ENCODE peak calls at places on chromosomes 13 and 19, in six cellular contexts. One of them, this sample, is unnamed.
A peak's percentile ranks its signal among the peaks of the same experiment; 100 is the strongest.

GRCh38 chr13:113665582-113666323 is 1.3 kb upstream of the GRK1 start:
- DNase-seq in gastrocnemius medialis: peak; percentile 9
- DNase-seq in Peyer's patch: peak; percentile 29
- DNase-seq in H9: no peak
- DNase-seq in hepatocyte: no peak
- DNase-seq in brain microvascular endothelial cell: no peak
- DNase-seq in this sample: no peak

GRCh38 chr13:80070024-80070703 is 270.8 kb downstream of the SPRY2 start:
- DNase-seq in gastrocnemius medialis: no peak
- DNase-seq in hepatocyte: no peak
- DNase-seq in Peyer's patch: no peak
- DNase-seq in brain microvascular endothelial cell: no peak
- DNase-seq in H9: peak; percentile 37
- DNase-seq in this sample: no peak

GRCh38 chr19:540867-541637 is 2.8 kb upstream of the GZMM start:
- DNase-seq in brain microvascular endothelial cell: no peak
- DNase-seq in gastrocnemius medialis: no peak
- DNase-seq in Peyer's patch: no peak
- DNase-seq in H9: peak; percentile 27
- DNase-seq in hepatocyte: no peak
- DNase-seq in this sample: no peak

GRCh38 chr13:41416276-41416675 is 41.1 kb upstream of the RGCC start:
- DNase-seq in gastrocnemius medialis: no peak
- DNase-seq in hepatocyte: no peak
- DNase-seq in H9: no peak
- DNase-seq in Peyer's patch: no peak
- DNase-seq in brain microvascular endothelial cell: no peak
- DNase-seq in this sample: no peak

GRCh38 chr19:43806848-43807247 is 4.6 kb upstream of the LYPD5 start:
- DNase-seq in brain microvascular endothelial cell: no peak
- DNase-seq in H9: no peak
- DNase-seq in gastrocnemius medialis: no peak
- DNase-seq in hepatocyte: no peak
- DNase-seq in Peyer's patch: no peak
- DNase-seq in this sample: no peak

GRCh38 chr19:19528721-19529490 is at the start of gene YJEFN3:
- DNase-seq in gastrocnemius medialis: no peak
- DNase-seq in H9: peak; percentile 91
- DNase-seq in Peyer's patch: no peak
- DNase-seq in brain microvascular endothelial cell: peak; percentile 33
- DNase-seq in hepatocyte: no peak
- DNase-seq in this sample: no peak

GRCh38 chr19:55581828-55582223 is 1.2 kb upstream of the ZNF579 start:
- DNase-seq in Peyer's patch: no peak
- DNase-seq in brain microvascular endothelial cell: no peak
- DNase-seq in hepatocyte: peak; percentile 27
- DNase-seq in gastrocnemius medialis: no peak
- DNase-seq in H9: no peak
- DNase-seq in this sample: no peak

GRCh38 chr13:42681394-42681793 is 100.0 kb upstream of the FAM216B start:
- DNase-seq in brain microvascular endothelial cell: no peak
- DNase-seq in gastrocnemius medialis: no peak
- DNase-seq in H9: no peak
- DNase-seq in hepatocyte: no peak
- DNase-seq in Peyer's patch: no peak
- DNase-seq in this sample: no peak

GRCh38 chr19:49847731-49848696 is 2.9 kb upstream of the PTOV1 start:
- DNase-seq in hepatocyte: no peak
- DNase-seq in H9: no peak
- DNase-seq in gastrocnemius medialis: no peak
- DNase-seq in brain microvascular endothelial cell: peak; percentile 81
- DNase-seq in Peyer's patch: no peak
- DNase-seq in this sample: no peak

GRCh38 chr19:43673702-43674629 is 4.0 kb upstream of the PLAUR start:
- DNase-seq in H9: no peak
- DNase-seq in brain microvascular endothelial cell: no peak
- DNase-seq in gastrocnemius medialis: no peak
- DNase-seq in hepatocyte: no peak
- DNase-seq in Peyer's patch: no peak
- DNase-seq in this sample: no peak

GRCh38 chr19:55540619-55541018 is 3.7 kb upstream of the SBK2 start:
- DNase-seq in Peyer's patch: no peak
- DNase-seq in brain microvascular endothelial cell: no peak
- DNase-seq in hepatocyte: no peak
- DNase-seq in gastrocnemius medialis: peak; percentile 79
- DNase-seq in H9: no peak
- DNase-seq in this sample: no peak

GRCh38 chr13:94325660-94326059 is 153.8 kb downstream of the DCT start:
- DNase-seq in gastrocnemius medialis: no peak
- DNase-seq in hepatocyte: no peak
- DNase-seq in H9: no peak
- DNase-seq in Peyer's patch: no peak
- DNase-seq in brain microvascular endothelial cell: peak; percentile 84
- DNase-seq in this sample: peak; percentile 29

GRCh38 chr19:30224689-30225606 is 147.2 kb upstream of the ZNF536 start:
- DNase-seq in H9: no peak
- DNase-seq in Peyer's patch: no peak
- DNase-seq in hepatocyte: peak; percentile 22
- DNase-seq in brain microvascular endothelial cell: no peak
- DNase-seq in gastrocnemius medialis: no peak
- DNase-seq in this sample: no peak
- H3K27me3 ChIP-seq in H9: peaks cover 51% of the 10 kb centered on the region
- H3K27me3 ChIP-seq in Peyer's patch: peaks cover 43% of the 10 kb centered on the region
- H3K27me3 ChIP-seq in hepatocyte: peaks cover 89% of the 10 kb centered on the region
- H3K27me3 ChIP-seq in brain microvascular endothelial cell: peaks cover 60% of the 10 kb centered on the region
- H3K27me3 ChIP-seq in gastrocnemius medialis: peaks cover 66% of the 10 kb centered on the region
- H3K27me3 ChIP-seq in this sample: peaks cover 4% of the 10 kb centered on the region

GRCh38 chr19:42653841-42654240 is 59.1 kb upstream of the CEACAM8 start:
- DNase-seq in Peyer's patch: no peak
- DNase-seq in brain microvascular endothelial cell: no peak
- DNase-seq in gastrocnemius medialis: no peak
- DNase-seq in H9: no peak
- DNase-seq in hepatocyte: no peak
- DNase-seq in this sample: no peak
- H3K27me3 ChIP-seq in Peyer's patch: no peaks in the 10 kb centered on the region
- H3K27me3 ChIP-seq in brain microvascular endothelial cell: no peaks in the 10 kb centered on the region
- H3K27me3 ChIP-seq in gastrocnemius medialis: no peaks in the 10 kb centered on the region
- H3K27me3 ChIP-seq in H9: no peaks in the 10 kb centered on the region
- H3K27me3 ChIP-seq in hepatocyte: no peaks in the 10 kb centered on the region
- H3K27me3 ChIP-seq in this sample: no peaks in the 10 kb centered on the region

GRCh38 chr13:112103971-112104872 is 37.3 kb downstream of the SOX1 start:
- DNase-seq in brain microvascular endothelial cell: no peak
- DNase-seq in gastrocnemius medialis: no peak
- DNase-seq in Peyer's patch: no peak
- DNase-seq in hepatocyte: no peak
- DNase-seq in H9: peak; percentile 66
- DNase-seq in this sample: peak; percentile 80

GRCh38 chr13:112103260-112103843 is 36.4 kb downstream of the SOX1 start:
- DNase-seq in H9: no peak
- DNase-seq in gastrocnemius medialis: no peak
- DNase-seq in hepatocyte: no peak
- DNase-seq in brain microvascular endothelial cell: no peak
- DNase-seq in Peyer's patch: no peak
- DNase-seq in this sample: peak; percentile 34

GRCh38 chr13:112105244-112105681 is 38.3 kb downstream of the SOX1 start:
- DNase-seq in H9: no peak
- DNase-seq in Peyer's patch: no peak
- DNase-seq in hepatocyte: no peak
- DNase-seq in gastrocnemius medialis: no peak
- DNase-seq in brain microvascular endothelial cell: no peak
- DNase-seq in this sample: peak; percentile 82

GRCh38 chr13:112105884-112106283 is 38.9 kb downstream of the SOX1 start:
- DNase-seq in brain microvascular endothelial cell: no peak
- DNase-seq in gastrocnemius medialis: no peak
- DNase-seq in hepatocyte: no peak
- DNase-seq in H9: peak; percentile 85
- DNase-seq in Peyer's patch: no peak
- DNase-seq in this sample: peak; percentile 88

GRCh38 chr13:112104873-112105234 is 37.9 kb downstream of the SOX1 start:
- DNase-seq in hepatocyte: no peak
- DNase-seq in Peyer's patch: no peak
- DNase-seq in brain microvascular endothelial cell: no peak
- DNase-seq in H9: no peak
- DNase-seq in gastrocnemius medialis: no peak
- DNase-seq in this sample: no peak
- H3K27me3 ChIP-seq in hepatocyte: peaks cover 98% of the 10 kb centered on the region
- H3K27me3 ChIP-seq in Peyer's patch: peaks cover 36% of the 10 kb centered on the region
- H3K27me3 ChIP-seq in brain microvascular endothelial cell: peaks cover 24% of the 10 kb centered on the region
- H3K27me3 ChIP-seq in H9: peaks cover 57% of the 10 kb centered on the region
- H3K27me3 ChIP-seq in gastrocnemius medialis: peaks cover 60% of the 10 kb centered on the region
- H3K27me3 ChIP-seq in this sample: no peaks in the 10 kb centered on the region

DNA sequence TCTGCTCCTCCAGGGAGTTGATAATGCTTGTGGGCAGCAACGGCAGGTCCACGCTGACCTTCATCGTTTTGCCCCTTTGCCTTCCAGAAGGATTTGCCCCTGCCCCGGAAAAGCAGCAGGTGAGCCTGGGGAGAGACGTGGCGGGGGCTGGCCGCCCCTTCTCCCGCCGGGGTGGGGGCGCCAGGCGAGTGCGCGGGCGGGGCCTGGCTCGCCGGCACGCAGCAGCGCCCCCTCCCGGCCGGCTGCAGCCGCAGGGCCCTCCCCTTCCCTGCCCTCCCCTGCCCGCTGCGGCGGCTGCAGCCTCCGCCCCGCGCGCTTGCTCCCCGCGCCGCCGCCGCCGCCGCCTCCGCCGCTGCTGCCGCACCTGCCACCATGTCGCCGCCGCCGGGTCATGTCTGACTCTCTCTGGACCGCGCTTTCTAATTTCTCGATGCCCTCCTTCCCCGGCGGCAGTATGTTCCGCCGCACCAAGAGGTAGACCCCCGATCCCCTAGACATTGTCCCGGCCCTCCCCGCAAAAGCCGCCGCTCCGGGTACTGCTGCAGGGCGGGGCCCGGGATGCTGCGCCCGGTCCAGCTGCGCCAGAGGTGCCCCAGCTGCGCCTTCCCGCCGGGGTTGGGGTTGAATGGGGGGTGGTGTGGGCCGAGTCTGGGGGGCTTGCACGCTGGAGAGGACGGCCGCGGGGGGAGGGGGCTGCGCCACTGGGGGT is at the start of gene MAST1:
- DNase-seq in hepatocyte: peak; percentile 83
- DNase-seq in H9: peak; percentile 65
- DNase-seq in gastrocnemius medialis: no peak
- DNase-seq in brain microvascular endothelial cell: no peak
- DNase-seq in Peyer's patch: peak; percentile 71
- DNase-seq in this sample: no peak
- H3K27me3 ChIP-seq in hepatocyte: peaks cover 83% of the 10 kb centered on the region
- H3K27me3 ChIP-seq in H9: peaks cover 3% of the 10 kb centered on the region
- H3K27me3 ChIP-seq in gastrocnemius medialis: peaks cover 92% of the 10 kb centered on the region
- H3K27me3 ChIP-seq in brain microvascular endothelial cell: peaks cover 59% of the 10 kb centered on the region
- H3K27me3 ChIP-seq in Peyer's patch: peaks cover 62% of the 10 kb centered on the region
- H3K27me3 ChIP-seq in this sample: peaks cover 86% of the 10 kb centered on the region

DNA sequence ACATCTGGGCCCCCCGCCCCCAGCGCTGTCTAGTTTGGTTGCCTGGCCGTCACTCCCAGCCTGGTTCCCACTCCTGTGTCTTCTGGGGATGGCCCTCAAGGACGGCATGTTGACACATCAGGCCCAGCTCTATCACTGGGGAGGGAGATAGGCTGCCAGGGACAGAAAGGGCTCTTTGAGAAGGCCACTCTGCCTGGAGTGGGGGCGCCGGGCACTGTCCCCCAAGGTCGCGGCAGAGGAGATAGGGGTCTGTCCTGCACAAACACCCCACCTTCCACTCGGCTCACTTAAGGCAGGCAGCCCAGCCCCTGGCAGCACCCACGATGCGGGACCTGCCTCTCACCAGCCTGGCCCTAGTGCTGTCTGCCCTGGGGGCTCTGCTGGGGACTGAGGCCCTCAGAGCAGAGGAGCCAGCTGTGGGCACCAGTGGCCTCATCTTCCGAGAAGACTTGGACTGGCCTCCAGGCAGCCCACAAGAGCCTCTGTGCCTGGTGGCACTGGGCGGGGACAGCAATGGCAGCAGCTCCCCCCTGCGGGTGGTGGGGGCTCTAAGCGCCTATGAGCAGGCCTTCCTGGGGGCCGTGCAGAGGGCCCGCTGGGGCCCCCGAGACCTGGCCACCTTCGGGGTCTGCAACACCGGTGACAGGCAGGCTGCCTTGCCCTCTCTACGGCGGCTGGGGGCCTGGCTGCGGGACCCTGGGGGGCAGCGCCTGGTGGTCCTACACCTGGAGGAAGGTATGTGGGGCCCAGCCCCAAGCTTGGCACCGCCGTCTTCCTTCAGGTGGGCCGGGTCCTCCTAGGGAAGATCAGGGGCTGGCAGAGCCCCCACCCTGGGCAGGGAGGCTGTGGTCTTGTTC is at the start of gene AMH:
- DNase-seq in hepatocyte: no peak
- DNase-seq in Peyer's patch: no peak
- DNase-seq in brain microvascular endothelial cell: no peak
- DNase-seq in H9: no peak
- DNase-seq in gastrocnemius medialis: peak; percentile 23
- DNase-seq in this sample: no peak
- H3K27me3 ChIP-seq in hepatocyte: no peaks in the 10 kb centered on the region
- H3K27me3 ChIP-seq in Peyer's patch: peaks cover 43% of the 10 kb centered on the region
- H3K27me3 ChIP-seq in brain microvascular endothelial cell: peaks cover 39% of the 10 kb centered on the region
- H3K27me3 ChIP-seq in H9: no peaks in the 10 kb centered on the region
- H3K27me3 ChIP-seq in gastrocnemius medialis: no peaks in the 10 kb centered on the region
- H3K27me3 ChIP-seq in this sample: peaks cover 11% of the 10 kb centered on the region